ENCODE peak calls at places on chromosomes 16 and 17, in eight cellular contexts. I, P, W, M, Z, B, X and C are unnamed samples.

GRCh38 chr16:85334718-85335583 is 222.7 kb upstream of the CIBAR2 start:
- DNase-seq in I (peak), Z (peak), M (no peak), X (no peak), W (no peak), P (no peak), B (no peak), C (peak)

GRCh38 chr16:81314603-81315270 is at the start of gene GAN:
- DNase-seq in Z (peak), P (peak), M (peak), I (peak), W (peak), X (peak), B (peak), C (peak)

GRCh38 chr17:66405836-66406679 is 103.6 kb downstream of the PRKCA start:
- DNase-seq in M (no peak), X (peak), I (no peak), P (no peak), W (no peak), B (no peak), Z (no peak), C (peak)

GRCh38 chr17:82882715-82883446 is 43.1 kb upstream of the ZNF750 start:
- DNase-seq in M (no peak), X (no peak), Z (no peak), I (peak), B (no peak), W (no peak), P (no peak), C (no peak)

GRCh38 chr17:35117984-35118383 is 1.7 kb downstream of the RAD51D start:
- DNase-seq in X (peak), M (peak), B (no peak), P (no peak), I (no peak), W (peak), Z (no peak), C (no peak)

GRCh38 chr16:89047331-89048086 is 46.1 kb upstream of the ACSF3 start:
- DNase-seq in Z (no peak), M (no peak), W (no peak), X (no peak), P (no peak), B (no peak), I (no peak), C (no peak)

GRCh38 chr17:54754560-54754959 is 146.1 kb upstream of the TOM1L1 start:
- DNase-seq in I (no peak), Z (peak), P (no peak), X (no peak), M (no peak), W (no peak), B (no peak), C (no peak)

GRCh38 chr17:76527430-76528111 is 9.9 kb downstream of the CYGB start:
- DNase-seq in M (peak), Z (peak), P (no peak), X (peak), I (peak), W (peak), B (no peak), C (peak)

GRCh38 chr17:8994319-8994718 is 27.0 kb upstream of the NTN1 start:
- DNase-seq in Z (peak), M (peak), P (peak), B (peak), X (peak), W (peak), I (peak), C (peak)

GRCh38 chr17:78965369-78965982 is 14.2 kb downstream of the LGALS3BP start:
- DNase-seq in I (no peak), P (no peak), M (no peak), W (no peak), X (no peak), B (no peak), Z (no peak), C (no peak)

GRCh38 chr17:64387145-64387473 is 3.6 kb downstream of the PECAM1 start:
- DNase-seq in I (no peak), P (no peak), W (no peak), Z (no peak), X (no peak), B (no peak), M (no peak), C (no peak)

GRCh38 chr16:80014241-80014939 is 413.9 kb upstream of the MAF start:
- DNase-seq in Z (no peak), I (no peak), M (no peak), X (no peak), P (peak), W (no peak), B (no peak), C (no peak)

GRCh38 chr16:6335072-6335471 is 997.6 kb upstream of the RBFOX1 start:
- DNase-seq in Z (peak), I (no peak), B (no peak), P (no peak), X (no peak), M (no peak), W (no peak), C (no peak)

GRCh38 chr17:49996495-49997255 is 1.7 kb upstream of the DLX3 start:
- DNase-seq in M (peak), P (no peak), B (no peak), W (peak), I (peak), X (peak), Z (peak), C (peak)

GRCh38 chr16:53089434-53090270 is 34.9 kb downstream of the CHD9 start:
- DNase-seq in I (no peak), P (no peak), X (peak), Z (no peak), M (no peak), W (no peak), B (no peak), C (peak)

GRCh38 chr16:85724936-85725335 is 26.0 kb downstream of the C16orf74 start:
- DNase-seq in I (no peak), X (no peak), B (no peak), Z (no peak), M (no peak), P (no peak), W (no peak), C (no peak)

GRCh38 chr17:32518856-32519768 is 32.3 kb downstream of the CDK5R1 start:
- DNase-seq in Z (peak), P (no peak), M (no peak), W (peak), B (no peak), X (no peak), I (peak), C (peak)

GRCh38 chr16:64459821-64460220 is 662.0 kb downstream of the CDH11 start:
- DNase-seq in X (peak), P (no peak), W (peak), B (no peak), M (peak), Z (no peak), I (peak), C (peak)

GRCh38 chr17:57675988-57676387 is 69.1 kb downstream of the CCDC182 start:
- DNase-seq in B (no peak), P (no peak), X (no peak), W (no peak), Z (peak), M (no peak), I (no peak), C (no peak)

GRCh38 chr17:34207572-34207971 is 47.5 kb upstream of the CCL2 start:
- DNase-seq in W (no peak), M (no peak), P (no peak), B (no peak), I (no peak), X (no peak), Z (no peak), C (no peak)

GRCh38 chr17:78019367-78019975 is 61.0 kb downstream of the TNRC6C start:
- DNase-seq in B (no peak), W (peak), X (peak), I (no peak), M (peak), P (no peak), Z (no peak), C (peak)

GRCh38 chr17:46875849-46876352 is 24.5 kb downstream of the WNT9B start:
- DNase-seq in Z (no peak), M (no peak), I (no peak), B (no peak), W (no peak), X (no peak), P (no peak), C (no peak)

GRCh38 chr17:15392326-15392739 is 50.9 kb upstream of the TEKT3 start:
- DNase-seq in X (peak), M (peak), W (peak), I (no peak), P (peak), Z (no peak), B (no peak), C (peak)

GRCh38 chr16:75068632-75069031 is 47.9 kb downstream of the LDHD start:
- DNase-seq in Z (no peak), P (no peak), M (no peak), I (no peak), X (no peak), W (no peak), B (no peak), C (no peak)

GRCh38 chr16:56815721-56816120 is 49.3 kb upstream of the SLC12A3 start:
- DNase-seq in I (no peak), P (no peak), Z (no peak), W (no peak), M (no peak), B (peak), X (no peak), C (no peak)

GRCh38 chr17:16817201-16817600 is 127.2 kb downstream of the CCDC144A start:
- DNase-seq in X (no peak), P (no peak), W (no peak), Z (peak), I (no peak), B (no peak), M (no peak), C (no peak)

GRCh38 chr17:57915980-57916757 is 39.0 kb downstream of the CUEDC1 start:
- DNase-seq in I (no peak), M (peak), P (no peak), X (no peak), Z (peak), W (peak), B (no peak), C (no peak)

GRCh38 chr16:83970430-83970815 is 2.4 kb downstream of the NECAB2 start:
- DNase-seq in Z (no peak), W (no peak), B (no peak), I (no peak), P (no peak), X (no peak), M (no peak), C (no peak)

GRCh38 chr16:70688266-70688742 is 2.5 kb upstream of the MTSS2 start:
- DNase-seq in W (no peak), Z (peak), I (peak), B (peak), P (peak), X (peak), M (peak), C (peak)

GRCh38 chr17:60369727-60370126 is 22.2 kb downstream of the USP32 start:
- DNase-seq in I (no peak), X (no peak), W (no peak), B (no peak), M (no peak), P (no peak), Z (no peak), C (no peak)

GRCh38 chr17:50630524-50631194 is 4.0 kb upstream of the ABCC3 start:
- DNase-seq in B (no peak), M (no peak), P (no peak), Z (peak), W (no peak), X (no peak), I (peak), C (no peak)

GRCh38 chr16:67504190-67505021 is 21.1 kb upstream of the AGRP start:
- DNase-seq in M (peak), I (no peak), Z (no peak), X (peak), B (peak), W (peak), P (no peak), C (no peak)

GRCh38 chr17:61732169-61732568 is 131.2 kb downstream of the BRIP1 start:
- DNase-seq in W (no peak), I (no peak), B (no peak), M (no peak), P (no peak), X (no peak), Z (no peak), C (no peak)

GRCh38 chr16:81366316-81366932 is 51.7 kb downstream of the GAN start:
- DNase-seq in X (peak), W (peak), I (no peak), Z (no peak), M (peak), B (no peak), P (peak), C (peak)

GRCh38 chr16:85057212-85057889 is 29.8 kb downstream of the KIAA0513 start:
- DNase-seq in X (no peak), I (peak), P (no peak), B (no peak), W (no peak), M (no peak), Z (peak), C (no peak)

GRCh38 chr17:45953561-45953960 is 45.5 kb upstream of the STH start:
- DNase-seq in I (no peak), M (no peak), P (no peak), X (no peak), Z (no peak), W (no peak), B (no peak), C (no peak)

GRCh38 chr17:71668807-71669206 is 452.0 kb upstream of the SOX9 start:
- DNase-seq in W (no peak), X (no peak), I (no peak), M (no peak), Z (no peak), P (no peak), B (no peak), C (no peak)

DNA sequence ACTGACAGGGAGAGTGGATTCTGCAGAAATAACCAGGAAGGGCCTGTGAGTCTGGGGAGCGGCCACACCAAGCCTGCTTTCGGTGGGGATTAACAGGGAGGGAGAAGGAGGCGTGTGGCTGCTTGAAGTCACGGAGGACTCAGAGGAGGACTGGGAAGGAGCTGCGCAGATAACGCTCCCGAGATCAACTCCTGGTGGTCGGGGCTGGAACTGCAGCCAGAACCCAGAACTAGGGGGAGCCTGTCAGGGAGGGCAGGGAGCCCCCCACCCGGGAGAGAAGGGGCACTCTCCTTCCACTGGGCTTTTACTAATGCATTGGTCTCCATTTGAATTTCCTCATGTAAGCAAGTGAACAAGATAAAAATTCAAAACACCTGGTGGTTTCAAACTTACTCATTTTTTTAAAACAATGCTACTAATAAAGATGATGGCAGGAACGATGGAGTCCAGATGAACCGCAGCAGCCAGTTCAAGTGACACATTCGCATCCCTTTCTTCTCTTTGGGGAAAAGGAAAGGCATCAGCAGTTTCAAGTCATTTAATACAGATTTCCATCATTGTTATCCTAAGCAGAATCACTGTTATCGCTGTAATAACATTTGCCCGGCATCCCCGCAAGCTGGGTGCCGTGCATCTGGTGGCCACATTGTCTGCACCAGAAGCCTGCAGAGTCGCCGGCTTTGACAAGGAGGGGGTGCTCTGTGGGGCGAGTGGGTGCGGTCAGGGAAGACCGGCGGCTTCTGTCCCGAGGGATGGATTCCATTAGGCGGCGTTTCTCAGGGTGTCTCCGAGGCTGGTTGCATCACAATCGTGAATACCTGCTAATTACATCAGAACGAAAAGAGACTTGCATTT is 183.0 kb downstream of the FOXL1 start:
- DNase-seq in X (peak), I (peak), W (peak), M (peak), P (no peak), B (peak), Z (peak), C (peak)
- TF ChIP-seq CTCF in X (peak), I (no peak), W (peak), M (peak), P (peak), B (peak), Z (peak), C (peak)

GRCh38 chr16:526181-527014 is 1.1 kb upstream of the CAPN15 start:
- DNase-seq in I (peak), Z (peak), B (no peak), P (no peak), X (peak), M (peak), W (peak), C (peak)

GRCh38 chr16:525520-526180 is 1.9 kb upstream of the CAPN15 start:
- DNase-seq in I (no peak), M (peak), W (peak), X (peak), P (peak), B (no peak), Z (no peak), C (peak)

GRCh38 chr16:528111-529011 is 849 bp downstream of the CAPN15 start:
- DNase-seq in W (peak), B (no peak), X (peak), Z (peak), M (peak), I (peak), P (no peak), C (peak)

GRCh38 chr16:529012-529575 is 1.6 kb downstream of the CAPN15 start:
- DNase-seq in W (no peak), X (no peak), Z (no peak), I (no peak), P (no peak), B (no peak), M (no peak), C (no peak)

DNA sequence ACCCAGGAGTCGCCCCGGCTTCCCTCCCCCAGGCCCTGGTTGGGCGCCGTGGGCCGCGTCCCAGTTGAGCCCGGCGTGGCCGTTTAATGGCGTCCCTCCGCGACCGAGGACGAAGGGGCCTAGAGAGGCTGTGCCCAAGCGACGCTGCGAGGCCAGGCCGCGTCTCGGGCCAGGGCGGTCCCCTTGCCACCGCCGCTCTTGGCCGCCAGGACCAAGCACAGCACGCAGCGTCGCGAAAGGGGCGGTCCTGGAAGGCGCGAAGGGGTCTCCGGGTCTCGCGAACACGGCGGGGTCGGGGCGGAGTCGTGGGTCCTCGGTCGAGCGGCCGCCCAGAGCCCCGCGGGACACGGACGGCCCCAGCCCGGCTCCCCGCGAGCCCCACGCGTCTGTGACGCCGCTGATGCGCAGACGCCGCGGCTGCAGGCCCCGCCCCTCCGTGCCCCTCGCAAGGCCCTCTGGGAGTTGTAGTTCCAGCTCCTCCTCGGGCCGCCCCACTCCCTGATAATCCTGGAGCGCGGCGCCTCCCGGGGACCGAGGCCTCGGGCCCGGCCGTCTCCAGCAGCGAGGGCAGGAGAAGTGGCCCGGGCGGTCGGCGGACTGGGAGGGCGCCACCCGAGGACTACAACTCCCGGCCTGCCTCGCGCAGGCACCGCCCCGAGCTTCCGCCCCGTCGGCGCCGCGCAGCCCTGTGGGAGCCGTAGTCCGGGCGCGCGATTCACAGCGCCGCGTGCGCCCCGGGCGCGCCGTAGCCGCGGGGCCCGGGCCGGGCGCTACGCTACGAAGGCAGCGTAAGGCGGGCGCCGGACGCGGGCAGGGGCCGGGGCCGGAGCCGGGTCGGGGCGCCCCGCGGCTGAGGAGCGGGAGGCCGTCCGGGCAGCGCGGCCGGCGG is at the start of gene CAPN15:
- DNase-seq in I (peak), M (peak), P (peak), W (peak), B (peak), Z (peak), X (peak), C (peak)
- TF ChIP-seq CTCF in I (no peak), M (no peak), P (no peak), W (no peak), B (peak), Z (peak), X (peak), C (no peak)

DNA sequence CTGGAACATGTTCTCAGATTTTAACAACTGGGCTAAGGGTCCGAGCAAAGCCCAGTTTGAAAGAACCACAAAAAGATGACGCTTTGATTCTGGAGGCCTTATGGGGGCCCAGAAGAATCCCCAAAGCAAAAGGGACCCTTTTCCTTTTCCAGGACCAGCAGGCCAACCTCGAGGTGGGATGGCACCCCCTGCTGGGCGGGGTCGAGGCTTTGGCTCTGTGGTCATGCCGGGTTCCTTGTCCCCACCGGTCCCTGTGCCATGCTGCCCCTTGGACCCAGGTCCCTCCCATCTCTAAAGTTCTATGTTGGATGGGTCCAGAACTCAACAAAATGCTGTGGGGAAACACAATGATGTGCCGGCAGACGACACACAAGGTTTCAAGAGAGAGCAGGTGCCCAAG is 30.9 kb downstream of the TMEM204 start:
- DNase-seq in P (no peak), B (no peak), X (no peak), M (no peak), Z (no peak), I (no peak), W (no peak), C (no peak)
- TF ChIP-seq CTCF in P (peak), B (peak), X (no peak), M (peak), Z (no peak), I (no peak), W (peak), C (peak)

GRCh38 chr16:12620150-12620549 is 183.5 kb downstream of the CPPED1 start:
- DNase-seq in M (no peak), X (no peak), I (no peak), Z (no peak), B (no peak), W (no peak), P (no peak), C (no peak)
- TF ChIP-seq CTCF in M (no peak), X (no peak), I (no peak), Z (no peak), B (no peak), W (no peak), P (no peak), C (no peak)

DNA sequence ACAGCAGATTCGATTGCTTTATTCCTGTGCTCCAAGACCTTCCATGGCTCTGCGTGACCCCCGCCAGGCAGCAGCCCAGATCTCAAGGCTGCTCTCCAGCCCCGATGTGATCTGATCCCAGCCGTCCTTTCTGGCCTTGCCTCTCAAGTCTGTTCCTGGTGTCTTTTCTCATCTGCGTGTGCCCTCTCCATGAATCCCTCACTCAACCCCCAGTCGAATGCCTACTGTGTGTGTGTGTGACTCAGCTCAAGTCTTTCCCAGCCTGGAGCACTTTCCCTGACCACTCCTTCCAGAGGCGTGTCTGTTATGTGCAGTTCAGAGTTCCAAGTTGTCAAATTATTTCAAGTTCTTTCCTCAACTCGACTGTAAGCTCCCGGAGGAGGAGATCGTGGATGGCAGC is 64.0 kb downstream of the MRM1 start:
- DNase-seq in I (no peak), Z (peak), W (no peak), B (no peak), X (no peak), P (no peak), M (no peak), C (peak)
- TF ChIP-seq CTCF in I (no peak), Z (no peak), W (no peak), B (no peak), X (no peak), P (no peak), M (no peak), C (no peak)